ENCODE peak calls at places on chromosomes 2 and 18, in eight cellular contexts. One of them, this sample, is unnamed. For H3K4me1, the result is how much of the 10 kb centered on the place peaks cover.

GRCh38 chr2:20604957-20605381 is 45.9 kb downstream of the HS1BP3 start:
- DNase-seq in esophagus squamous epithelium: no peak
- DNase-seq in iPS DF 6.9: no peak
- DNase-seq in ovary: peak
- DNase-seq in body of pancreas: peak
- DNase-seq in tibial nerve: peak
- DNase-seq in CD8-positive, alpha-beta T cell: no peak
- DNase-seq in OCI-LY7: no peak
- DNase-seq in this sample: no peak

GRCh38 chr2:88753833-88754584 is 62.5 kb downstream of the RPIA start:
- DNase-seq in body of pancreas: no peak
- DNase-seq in esophagus squamous epithelium: no peak
- DNase-seq in tibial nerve: no peak
- DNase-seq in CD8-positive, alpha-beta T cell: no peak
- DNase-seq in ovary: no peak
- DNase-seq in OCI-LY7: peak
- DNase-seq in iPS DF 6.9: no peak
- DNase-seq in this sample: no peak

GRCh38 chr2:10574911-10575310 is 114.9 kb downstream of the NOL10 start:
- DNase-seq in body of pancreas: no peak
- DNase-seq in tibial nerve: no peak
- DNase-seq in iPS DF 6.9: no peak
- DNase-seq in esophagus squamous epithelium: no peak
- DNase-seq in ovary: no peak
- DNase-seq in OCI-LY7: no peak
- DNase-seq in CD8-positive, alpha-beta T cell: no peak
- DNase-seq in this sample: no peak

GRCh38 chr2:33267745-33268144 is 208.7 kb upstream of the RASGRP3 start:
- DNase-seq in CD8-positive, alpha-beta T cell: no peak
- DNase-seq in body of pancreas: no peak
- DNase-seq in tibial nerve: no peak
- DNase-seq in OCI-LY7: no peak
- DNase-seq in ovary: no peak
- DNase-seq in iPS DF 6.9: no peak
- DNase-seq in esophagus squamous epithelium: no peak
- DNase-seq in this sample: no peak

GRCh38 chr18:47658498-47658897 is 272.0 kb downstream of the SMAD2 start:
- DNase-seq in esophagus squamous epithelium: no peak
- DNase-seq in tibial nerve: no peak
- DNase-seq in body of pancreas: no peak
- DNase-seq in ovary: no peak
- DNase-seq in OCI-LY7: no peak
- DNase-seq in CD8-positive, alpha-beta T cell: no peak
- DNase-seq in iPS DF 6.9: no peak
- DNase-seq in this sample: no peak

GRCh38 chr2:241561811-241562210 is 3.3 kb downstream of the BOK start:
- DNase-seq in esophagus squamous epithelium: no peak
- DNase-seq in body of pancreas: peak
- DNase-seq in iPS DF 6.9: no peak
- DNase-seq in CD8-positive, alpha-beta T cell: no peak
- DNase-seq in tibial nerve: no peak
- DNase-seq in OCI-LY7: no peak
- DNase-seq in ovary: peak
- DNase-seq in this sample: peak

GRCh38 chr2:157479081-157480027 is 35.5 kb upstream of the CYTIP start:
- DNase-seq in ovary: no peak
- DNase-seq in CD8-positive, alpha-beta T cell: no peak
- DNase-seq in esophagus squamous epithelium: no peak
- DNase-seq in iPS DF 6.9: no peak
- DNase-seq in body of pancreas: no peak
- DNase-seq in OCI-LY7: no peak
- DNase-seq in tibial nerve: no peak
- DNase-seq in this sample: no peak

GRCh38 chr2:236964291-236964690 is 121.4 kb upstream of the COPS8 start:
- DNase-seq in OCI-LY7: no peak
- DNase-seq in CD8-positive, alpha-beta T cell: no peak
- DNase-seq in tibial nerve: peak
- DNase-seq in ovary: no peak
- DNase-seq in iPS DF 6.9: no peak
- DNase-seq in esophagus squamous epithelium: no peak
- DNase-seq in body of pancreas: no peak
- DNase-seq in this sample: no peak

GRCh38 chr18:39296293-39296888 is 1730.8 kb upstream of the CELF4 start:
- DNase-seq in tibial nerve: no peak
- DNase-seq in CD8-positive, alpha-beta T cell: no peak
- DNase-seq in OCI-LY7: no peak
- DNase-seq in iPS DF 6.9: no peak
- DNase-seq in ovary: no peak
- DNase-seq in body of pancreas: no peak
- DNase-seq in esophagus squamous epithelium: no peak
- DNase-seq in this sample: no peak

GRCh38 chr2:226215902-226216503 is 583.6 kb downstream of the IRS1 start:
- DNase-seq in OCI-LY7: peak
- DNase-seq in ovary: peak
- DNase-seq in esophagus squamous epithelium: no peak
- DNase-seq in body of pancreas: peak
- DNase-seq in CD8-positive, alpha-beta T cell: peak
- DNase-seq in iPS DF 6.9: peak
- DNase-seq in tibial nerve: peak
- DNase-seq in this sample: peak

GRCh38 chr2:240143801-240144648 is 3.6 kb upstream of the OTOS start:
- DNase-seq in esophagus squamous epithelium: no peak
- DNase-seq in iPS DF 6.9: peak
- DNase-seq in tibial nerve: peak
- DNase-seq in OCI-LY7: peak
- DNase-seq in ovary: peak
- DNase-seq in CD8-positive, alpha-beta T cell: peak
- DNase-seq in body of pancreas: peak
- DNase-seq in this sample: peak

GRCh38 chr18:79493801-79494211 is 98.1 kb downstream of the NFATC1 start:
- DNase-seq in iPS DF 6.9: no peak
- DNase-seq in OCI-LY7: no peak
- DNase-seq in ovary: peak
- DNase-seq in tibial nerve: no peak
- DNase-seq in CD8-positive, alpha-beta T cell: no peak
- DNase-seq in body of pancreas: peak
- DNase-seq in esophagus squamous epithelium: no peak
- DNase-seq in this sample: no peak

GRCh38 chr18:7177131-7177744 is 53.7 kb upstream of the LRRC30 start:
- DNase-seq in ovary: peak
- DNase-seq in tibial nerve: peak
- DNase-seq in CD8-positive, alpha-beta T cell: no peak
- DNase-seq in body of pancreas: peak
- DNase-seq in OCI-LY7: peak
- DNase-seq in iPS DF 6.9: no peak
- DNase-seq in esophagus squamous epithelium: no peak
- DNase-seq in this sample: no peak

GRCh38 chr18:36828157-36828629 is 609 bp downstream of the TPGS2 start:
- DNase-seq in OCI-LY7: peak
- DNase-seq in tibial nerve: no peak
- DNase-seq in ovary: peak
- DNase-seq in iPS DF 6.9: no peak
- DNase-seq in esophagus squamous epithelium: no peak
- DNase-seq in CD8-positive, alpha-beta T cell: no peak
- DNase-seq in body of pancreas: peak
- DNase-seq in this sample: peak

GRCh38 chr2:121999273-121999672 is 243.8 kb downstream of the TSN start:
- DNase-seq in esophagus squamous epithelium: no peak
- DNase-seq in CD8-positive, alpha-beta T cell: no peak
- DNase-seq in OCI-LY7: no peak
- DNase-seq in ovary: no peak
- DNase-seq in iPS DF 6.9: no peak
- DNase-seq in tibial nerve: no peak
- DNase-seq in body of pancreas: no peak
- DNase-seq in this sample: peak

GRCh38 chr2:64784168-64785061 is 130.7 kb upstream of the SERTAD2 start:
- DNase-seq in CD8-positive, alpha-beta T cell: no peak
- DNase-seq in OCI-LY7: no peak
- DNase-seq in tibial nerve: no peak
- DNase-seq in esophagus squamous epithelium: no peak
- DNase-seq in ovary: no peak
- DNase-seq in body of pancreas: no peak
- DNase-seq in iPS DF 6.9: no peak
- DNase-seq in this sample: no peak

GRCh38 chr2:40844353-40845277 is 392.7 kb upstream of the SLC8A1 start:
- DNase-seq in OCI-LY7: peak
- DNase-seq in ovary: no peak
- DNase-seq in tibial nerve: no peak
- DNase-seq in iPS DF 6.9: peak
- DNase-seq in body of pancreas: peak
- DNase-seq in esophagus squamous epithelium: no peak
- DNase-seq in CD8-positive, alpha-beta T cell: no peak
- DNase-seq in this sample: no peak

GRCh38 chr18:3238742-3239141 is 8.9 kb upstream of the MYL12A start:
- DNase-seq in CD8-positive, alpha-beta T cell: no peak
- DNase-seq in esophagus squamous epithelium: no peak
- DNase-seq in tibial nerve: no peak
- DNase-seq in iPS DF 6.9: no peak
- DNase-seq in body of pancreas: no peak
- DNase-seq in OCI-LY7: no peak
- DNase-seq in ovary: no peak
- DNase-seq in this sample: no peak

GRCh38 chr2:113129519-113130078 is 2.2 kb downstream of the IL1RN start:
- DNase-seq in esophagus squamous epithelium: no peak
- DNase-seq in OCI-LY7: no peak
- DNase-seq in body of pancreas: no peak
- DNase-seq in CD8-positive, alpha-beta T cell: no peak
- DNase-seq in ovary: no peak
- DNase-seq in tibial nerve: no peak
- DNase-seq in iPS DF 6.9: no peak
- DNase-seq in this sample: no peak

GRCh38 chr18:12428923-12429322 is 21.2 kb downstream of the PRELID3A start:
- DNase-seq in CD8-positive, alpha-beta T cell: no peak
- DNase-seq in body of pancreas: no peak
- DNase-seq in iPS DF 6.9: no peak
- DNase-seq in esophagus squamous epithelium: no peak
- DNase-seq in tibial nerve: no peak
- DNase-seq in OCI-LY7: no peak
- DNase-seq in ovary: no peak
- DNase-seq in this sample: no peak

GRCh38 chr18:47191956-47192355 is 15.8 kb upstream of the IER3IP1 start:
- DNase-seq in body of pancreas: no peak
- DNase-seq in tibial nerve: no peak
- DNase-seq in iPS DF 6.9: no peak
- DNase-seq in esophagus squamous epithelium: no peak
- DNase-seq in CD8-positive, alpha-beta T cell: no peak
- DNase-seq in OCI-LY7: no peak
- DNase-seq in ovary: no peak
- DNase-seq in this sample: no peak

GRCh38 chr2:64145119-64145518 is 899 bp upstream of the PELI1 start:
- DNase-seq in OCI-LY7: no peak
- DNase-seq in tibial nerve: no peak
- DNase-seq in esophagus squamous epithelium: no peak
- DNase-seq in ovary: no peak
- DNase-seq in body of pancreas: no peak
- DNase-seq in CD8-positive, alpha-beta T cell: no peak
- DNase-seq in iPS DF 6.9: no peak
- DNase-seq in this sample: no peak

GRCh38 chr2:78992451-78992806 is 33.1 kb upstream of the REG3G start:
- DNase-seq in CD8-positive, alpha-beta T cell: no peak
- DNase-seq in ovary: no peak
- DNase-seq in body of pancreas: peak
- DNase-seq in tibial nerve: no peak
- DNase-seq in OCI-LY7: no peak
- DNase-seq in esophagus squamous epithelium: no peak
- DNase-seq in iPS DF 6.9: no peak
- DNase-seq in this sample: no peak

DNA sequence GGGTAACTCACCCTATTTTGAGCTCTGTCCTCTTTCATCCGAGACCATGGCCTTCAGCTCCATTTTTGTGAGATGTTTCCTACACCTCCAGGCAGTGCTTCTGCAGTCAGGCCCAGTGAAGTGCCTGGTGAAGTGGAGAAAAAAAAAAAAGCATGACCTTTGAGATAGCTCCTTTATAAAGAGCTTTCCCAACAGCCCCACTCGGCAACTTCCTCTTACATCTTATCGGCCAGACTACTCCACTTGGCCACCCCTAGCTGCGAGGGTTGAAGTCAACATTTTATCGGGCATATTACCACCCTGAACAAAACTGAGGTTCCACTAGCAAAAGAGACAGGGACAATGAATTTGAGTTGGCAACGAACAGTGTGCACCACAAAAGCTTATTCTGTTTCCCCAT is 124.8 kb upstream of the RNF152 start:
- DNase-seq in iPS DF 6.9: no peak
- DNase-seq in esophagus squamous epithelium: no peak
- DNase-seq in tibial nerve: no peak
- DNase-seq in ovary: peak
- DNase-seq in body of pancreas: no peak
- DNase-seq in CD8-positive, alpha-beta T cell: no peak
- DNase-seq in OCI-LY7: no peak
- DNase-seq in this sample: no peak
- H3K4me3 ChIP-seq in iPS DF 6.9: no peak
- H3K4me3 ChIP-seq in esophagus squamous epithelium: no peak
- H3K4me3 ChIP-seq in tibial nerve: no peak
- H3K4me3 ChIP-seq in ovary: no peak
- H3K4me3 ChIP-seq in body of pancreas: no peak
- H3K4me3 ChIP-seq in CD8-positive, alpha-beta T cell: no peak
- H3K4me3 ChIP-seq in OCI-LY7: no peak
- H3K4me3 ChIP-seq in this sample: no peak

GRCh38 chr18:50653402-50654093 is 93.7 kb downstream of the MAPK4 start:
- DNase-seq in ovary: peak
- DNase-seq in body of pancreas: no peak
- DNase-seq in esophagus squamous epithelium: no peak
- DNase-seq in OCI-LY7: no peak
- DNase-seq in tibial nerve: peak
- DNase-seq in CD8-positive, alpha-beta T cell: no peak
- DNase-seq in iPS DF 6.9: no peak
- DNase-seq in this sample: no peak
- H3K4me1 ChIP-seq in ovary: under half
- H3K4me1 ChIP-seq in body of pancreas: under half
- H3K4me1 ChIP-seq in esophagus squamous epithelium: under half
- H3K4me1 ChIP-seq in OCI-LY7: under half
- H3K4me1 ChIP-seq in tibial nerve: under half
- H3K4me1 ChIP-seq in CD8-positive, alpha-beta T cell: under half
- H3K4me1 ChIP-seq in iPS DF 6.9: under half
- H3K4me1 ChIP-seq in this sample: under half

GRCh38 chr2:128321421-128321775 is 2.7 kb upstream of the HS6ST1 start:
- DNase-seq in body of pancreas: peak
- DNase-seq in iPS DF 6.9: no peak
- DNase-seq in ovary: peak
- DNase-seq in esophagus squamous epithelium: no peak
- DNase-seq in tibial nerve: no peak
- DNase-seq in OCI-LY7: no peak
- DNase-seq in CD8-positive, alpha-beta T cell: no peak
- DNase-seq in this sample: no peak
- H3K4me3 ChIP-seq in body of pancreas: no peak
- H3K4me3 ChIP-seq in iPS DF 6.9: no peak
- H3K4me3 ChIP-seq in ovary: no peak
- H3K4me3 ChIP-seq in esophagus squamous epithelium: no peak
- H3K4me3 ChIP-seq in tibial nerve: peak
- H3K4me3 ChIP-seq in OCI-LY7: no peak
- H3K4me3 ChIP-seq in CD8-positive, alpha-beta T cell: peak
- H3K4me3 ChIP-seq in this sample: peak

DNA sequence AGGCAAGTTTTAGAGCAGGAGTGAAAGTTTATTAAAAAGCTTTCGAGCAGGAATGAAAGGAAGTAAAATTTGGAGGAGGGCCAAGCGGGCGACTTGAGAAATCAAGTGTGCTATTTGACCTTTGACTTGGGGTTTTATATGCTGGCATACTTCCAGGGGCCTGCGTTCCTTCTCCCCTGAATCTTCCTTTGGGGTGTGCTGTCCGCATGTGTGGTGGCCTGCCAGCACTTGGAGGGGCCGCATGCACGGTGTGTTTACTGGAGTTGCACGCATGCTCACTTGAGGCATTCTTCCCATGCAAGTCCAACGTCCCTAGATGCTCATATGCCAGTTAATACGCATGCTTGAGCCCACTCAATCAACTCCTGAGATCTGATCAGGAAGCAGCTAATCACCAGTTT is 78.3 kb upstream of the MAP4K4 start:
- DNase-seq in iPS DF 6.9: no peak
- DNase-seq in body of pancreas: peak
- DNase-seq in tibial nerve: no peak
- DNase-seq in OCI-LY7: no peak
- DNase-seq in esophagus squamous epithelium: no peak
- DNase-seq in CD8-positive, alpha-beta T cell: no peak
- DNase-seq in ovary: peak
- DNase-seq in this sample: peak
- H3K4me1 ChIP-seq in iPS DF 6.9: under half
- H3K4me1 ChIP-seq in body of pancreas: under half
- H3K4me1 ChIP-seq in tibial nerve: under half
- H3K4me1 ChIP-seq in OCI-LY7: under half
- H3K4me1 ChIP-seq in esophagus squamous epithelium: under half
- H3K4me1 ChIP-seq in CD8-positive, alpha-beta T cell: under half
- H3K4me1 ChIP-seq in ovary: under half
- H3K4me1 ChIP-seq in this sample: under half